ENCODE peak calls at places on chromosomes 1 and 21, in nine cellular contexts. B is HAP-1; O is tibial nerve; Z is GM23248; D is HFF-Myc; V is gastrocnemius medialis; E is CD4-positive, CD25-positive, alpha-beta regulatory T cell; U is left ventricle myocardium inferior; R is MG63. H is an unnamed sample.

GRCh38 chr1:193909406-193909805 is 723.0 kb upstream of the B3GALT2 start:
- DNase-seq in B (no peak), Z (no peak), E (no peak), V (no peak), O (no peak), U (no peak), D (no peak), R (no peak), H (no peak)

GRCh38 chr1:91763252-91763651 is 122.7 kb downstream of the TGFBR3 start:
- DNase-seq in U (no peak), B (no peak), D (no peak), Z (peak; percentile 18), E (no peak), V (no peak), O (no peak), R (no peak), H (no peak)

GRCh38 chr1:25765910-25766645 is 33.9 kb upstream of the SELENON start:
- DNase-seq in Z (no peak), D (no peak), B (no peak), O (no peak), V (no peak), E (peak; percentile 6), R (no peak), U (no peak), H (no peak)

GRCh38 chr1:64513557-64513956 is 43.6 kb downstream of the CACHD1 start:
- DNase-seq in B (no peak), D (no peak), O (no peak), U (no peak), R (no peak), E (no peak), V (no peak), Z (no peak), H (no peak)

GRCh38 chr1:94205639-94206038 is 31.7 kb downstream of the ARHGAP29 start:
- DNase-seq in D (no peak), B (no peak), Z (no peak), O (no peak), V (no peak), E (no peak), U (no peak), R (no peak), H (no peak)

GRCh38 chr21:41121785-41122415 is 46.1 kb upstream of the BACE2 start:
- DNase-seq in Z (peak; percentile 75), D (peak; percentile 64), R (peak; percentile 73), E (peak; percentile 3), O (peak; percentile 87), V (peak; percentile 29), B (no peak), U (peak; percentile 79), H (peak; percentile 36)

GRCh38 chr1:32992489-32993214 is 28.0 kb upstream of the RNF19B start:
- DNase-seq in V (peak; percentile 45), R (peak; percentile 87), E (no peak), O (peak; percentile 70), D (peak; percentile 69), Z (peak; percentile 97), U (peak; percentile 76), B (peak; percentile 67), H (peak; percentile 82)

GRCh38 chr1:17440074-17440826 is 773 bp upstream of the RCC2 start:
- DNase-seq in R (no peak), E (no peak), D (no peak), V (no peak), Z (peak; percentile 8), U (no peak), O (no peak), B (peak; percentile 11), H (no peak)

GRCh38 chr1:196071452-196071851 is 536.8 kb downstream of the KCNT2 start:
- DNase-seq in E (no peak), R (no peak), U (no peak), B (peak; percentile 45), D (no peak), Z (no peak), V (no peak), O (no peak), H (no peak)

GRCh38 chr1:25735956-25736529 is 64.0 kb upstream of the SELENON start:
- DNase-seq in R (no peak), D (no peak), U (peak; percentile 34), B (no peak), O (no peak), V (no peak), E (no peak), Z (no peak), H (no peak)

GRCh38 chr21:16588433-16588860 is 858.7 kb downstream of the USP25 start:
- DNase-seq in Z (peak; percentile 96), B (no peak), D (peak; percentile 39), R (peak; percentile 91), E (no peak), V (peak; percentile 63), U (peak; percentile 46), O (peak; percentile 56), H (peak; percentile 92)

DNA sequence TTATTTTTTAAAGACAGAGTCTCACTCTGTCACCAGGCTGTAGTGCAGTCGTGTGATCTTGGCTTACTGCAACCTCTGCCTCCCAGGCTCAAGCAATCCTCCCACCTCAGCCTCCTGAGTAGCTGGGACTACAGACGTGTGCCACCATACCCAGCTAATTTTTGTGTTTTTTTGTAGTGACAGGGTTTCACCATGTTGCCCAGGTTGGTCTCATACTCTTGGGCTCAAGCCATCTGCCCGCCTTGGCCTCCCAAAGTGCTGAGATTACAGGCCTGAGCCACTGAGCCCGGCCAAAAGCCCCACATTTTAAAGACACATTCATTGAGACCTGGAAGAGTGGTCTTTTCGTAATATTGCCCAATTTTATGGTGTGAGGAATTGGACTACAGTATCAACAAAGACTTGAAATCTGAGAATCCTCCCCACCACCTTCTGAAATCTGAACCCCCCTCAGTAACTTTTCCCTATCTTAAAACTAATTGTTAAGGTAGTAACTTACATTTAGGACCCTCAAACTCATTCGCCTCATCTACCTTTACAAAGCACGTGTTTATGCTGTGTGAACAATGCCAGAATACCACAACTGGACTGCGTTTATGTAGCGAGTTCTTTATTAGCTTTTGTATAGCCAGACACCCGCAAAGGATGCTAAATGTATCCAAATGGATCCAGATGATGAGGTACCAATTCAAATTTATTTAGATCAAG is 2.7 kb downstream of the ERRFI1 start:
- DNase-seq in O (no peak), R (no peak), Z (no peak), U (no peak), E (no peak), B (no peak), D (no peak), V (no peak), H (no peak)
- H3K4me3 ChIP-seq in O (peak overlapping the region; percentile 94), R (peak overlapping the region; percentile 56), Z (peak overlapping the region; percentile 80), U (peak overlapping the region; percentile 94), E (no peak overlapping the region), B (no peak overlapping the region), D (peak overlapping the region; percentile 84), V (peak overlapping the region; percentile 67), H (peak overlapping the region; percentile 89)

GRCh38 chr1:180952657-180953013 is 39.9 kb downstream of the KIAA1614 start:
- DNase-seq in E (no peak), D (no peak), Z (no peak), O (no peak), R (no peak), V (no peak), U (no peak), B (no peak), H (no peak)

GRCh38 chr1:180953791-180954721 is 41.4 kb downstream of the KIAA1614 start:
- DNase-seq in Z (peak; percentile 89), O (no peak), B (no peak), E (peak; percentile 69), R (no peak), V (no peak), D (peak; percentile 19), U (peak; percentile 65), H (no peak)

GRCh38 chr1:180956028-180956640 is 43.4 kb downstream of the KIAA1614 start:
- DNase-seq in O (no peak), U (no peak), D (no peak), Z (no peak), V (no peak), R (no peak), B (no peak), E (no peak), H (no peak)

GRCh38 chr1:180953291-180953747 is 40.6 kb downstream of the KIAA1614 start:
- DNase-seq in V (peak; percentile 74), Z (peak; percentile 34), D (no peak), O (no peak), R (no peak), U (no peak), B (no peak), E (no peak), H (no peak)

DNA sequence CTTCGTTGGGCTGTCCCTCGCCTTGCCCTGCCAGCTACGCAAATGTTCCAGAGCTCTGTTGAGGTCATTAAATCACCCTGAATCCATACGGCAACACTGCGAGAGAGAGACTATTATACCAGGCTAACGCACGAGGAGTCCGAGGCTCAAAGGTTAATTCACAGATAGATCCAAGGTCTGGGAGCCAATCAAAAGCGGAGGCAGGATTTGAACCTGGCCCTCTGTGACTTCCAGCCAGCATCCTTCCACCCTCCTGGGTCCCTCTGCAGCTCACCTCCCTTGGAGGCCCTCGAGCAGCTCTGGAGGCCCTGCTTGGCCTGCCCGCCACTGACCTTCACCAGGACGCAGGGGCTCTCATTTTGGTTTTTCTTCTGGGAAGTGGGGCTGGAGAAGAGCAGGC is 42.1 kb downstream of the KIAA1614 start:
- DNase-seq in B (no peak), D (no peak), Z (no peak), V (no peak), E (no peak), U (no peak), O (no peak), R (no peak), H (no peak)
- H3K4me3 ChIP-seq in B (no peak overlapping the region), D (no peak overlapping the region), Z (peak overlapping the region; percentile 68), V (no peak overlapping the region), E (peak overlapping the region; percentile 18), U (peak overlapping the region; percentile 74), O (peak overlapping the region; percentile 41), R (no peak overlapping the region), H (no peak overlapping the region)

GRCh38 chr1:152901631-152902030 is 6.7 kb upstream of the IVL start:
- DNase-seq in V (no peak), B (no peak), R (no peak), Z (no peak), O (no peak), D (no peak), U (no peak), E (no peak), H (no peak)
- H3K4me3 ChIP-seq in V (no peak overlapping the region), B (no peak overlapping the region), R (no peak overlapping the region), Z (no peak overlapping the region), O (no peak overlapping the region), D (no peak overlapping the region), U (no peak overlapping the region), E (no peak overlapping the region), H (no peak overlapping the region)

GRCh38 chr21:43611598-43612369 is 47.5 kb downstream of the HSF2BP start:
- DNase-seq in B (peak; percentile 63), D (no peak), E (no peak), O (peak; percentile 53), Z (peak; percentile 38), V (peak; percentile 24), U (peak; percentile 70), R (peak; percentile 72), H (peak; percentile 62)
- H3K4me3 ChIP-seq in B (no peak overlapping the region), D (no peak overlapping the region), E (no peak overlapping the region), O (no peak overlapping the region), Z (no peak overlapping the region), V (no peak overlapping the region), U (no peak overlapping the region), R (no peak overlapping the region), H (no peak overlapping the region)